ENCODE peak calls at places on chromosomes 1 and 21, in ten cellular contexts. One of them, this sample, is unnamed. For H3K36me3, the result is how much of the 10 kb centered on the place peaks cover.

GRCh38 chr21:26850116-26850643 is 5.0 kb upstream of the ADAMTS1 start:
- DNase-seq in Peyer's patch: no peak
- DNase-seq in mesendoderm: peak
- DNase-seq in neuronal stem cell: peak
- DNase-seq in fibroblast of lung: peak
- DNase-seq in OCI-LY7: peak
- DNase-seq in effector memory CD4-positive, alpha-beta T cell: no peak
- DNase-seq in CD4-positive, CD25-positive, alpha-beta regulatory T cell: no peak
- DNase-seq in osteoblast: peak
- DNase-seq in left ventricle myocardium inferior: no peak
- DNase-seq in this sample: peak

GRCh38 chr1:234571692-234572091 is 38.3 kb downstream of the IRF2BP2 start:
- DNase-seq in fibroblast of lung: no peak
- DNase-seq in CD4-positive, CD25-positive, alpha-beta regulatory T cell: no peak
- DNase-seq in mesendoderm: no peak
- DNase-seq in left ventricle myocardium inferior: no peak
- DNase-seq in Peyer's patch: no peak
- DNase-seq in neuronal stem cell: no peak
- DNase-seq in OCI-LY7: no peak
- DNase-seq in osteoblast: no peak
- DNase-seq in effector memory CD4-positive, alpha-beta T cell: no peak
- DNase-seq in this sample: no peak

GRCh38 chr1:22317920-22318243 is 133.8 kb upstream of the ZBTB40 start:
- DNase-seq in Peyer's patch: peak
- DNase-seq in osteoblast: no peak
- DNase-seq in OCI-LY7: no peak
- DNase-seq in left ventricle myocardium inferior: no peak
- DNase-seq in effector memory CD4-positive, alpha-beta T cell: no peak
- DNase-seq in fibroblast of lung: no peak
- DNase-seq in neuronal stem cell: no peak
- DNase-seq in mesendoderm: no peak
- DNase-seq in CD4-positive, CD25-positive, alpha-beta regulatory T cell: no peak
- DNase-seq in this sample: no peak

GRCh38 chr1:22832414-22832786 is 121.8 kb downstream of the EPHB2 start:
- DNase-seq in Peyer's patch: no peak
- DNase-seq in mesendoderm: no peak
- DNase-seq in OCI-LY7: no peak
- DNase-seq in left ventricle myocardium inferior: no peak
- DNase-seq in effector memory CD4-positive, alpha-beta T cell: no peak
- DNase-seq in osteoblast: peak
- DNase-seq in CD4-positive, CD25-positive, alpha-beta regulatory T cell: no peak
- DNase-seq in fibroblast of lung: peak
- DNase-seq in neuronal stem cell: no peak
- DNase-seq in this sample: no peak

GRCh38 chr1:220887202-220887867 is 8.1 kb downstream of the HLX start:
- DNase-seq in neuronal stem cell: no peak
- DNase-seq in Peyer's patch: no peak
- DNase-seq in mesendoderm: peak
- DNase-seq in OCI-LY7: no peak
- DNase-seq in effector memory CD4-positive, alpha-beta T cell: no peak
- DNase-seq in left ventricle myocardium inferior: no peak
- DNase-seq in osteoblast: peak
- DNase-seq in CD4-positive, CD25-positive, alpha-beta regulatory T cell: no peak
- DNase-seq in fibroblast of lung: no peak
- DNase-seq in this sample: peak

GRCh38 chr21:28615276-28615675 is 377.4 kb downstream of the LTN1 start:
- DNase-seq in osteoblast: no peak
- DNase-seq in mesendoderm: peak
- DNase-seq in left ventricle myocardium inferior: no peak
- DNase-seq in Peyer's patch: no peak
- DNase-seq in fibroblast of lung: peak
- DNase-seq in OCI-LY7: no peak
- DNase-seq in CD4-positive, CD25-positive, alpha-beta regulatory T cell: no peak
- DNase-seq in neuronal stem cell: no peak
- DNase-seq in effector memory CD4-positive, alpha-beta T cell: no peak
- DNase-seq in this sample: no peak

GRCh38 chr21:15005391-15005790 is 59.4 kb downstream of the NRIP1 start:
- DNase-seq in neuronal stem cell: no peak
- DNase-seq in fibroblast of lung: no peak
- DNase-seq in CD4-positive, CD25-positive, alpha-beta regulatory T cell: peak
- DNase-seq in left ventricle myocardium inferior: no peak
- DNase-seq in OCI-LY7: no peak
- DNase-seq in mesendoderm: peak
- DNase-seq in osteoblast: no peak
- DNase-seq in Peyer's patch: no peak
- DNase-seq in effector memory CD4-positive, alpha-beta T cell: no peak
- DNase-seq in this sample: peak

GRCh38 chr1:94795321-94795899 is 24.7 kb upstream of the SLC44A3 start:
- DNase-seq in effector memory CD4-positive, alpha-beta T cell: no peak
- DNase-seq in Peyer's patch: no peak
- DNase-seq in OCI-LY7: peak
- DNase-seq in fibroblast of lung: no peak
- DNase-seq in CD4-positive, CD25-positive, alpha-beta regulatory T cell: no peak
- DNase-seq in mesendoderm: no peak
- DNase-seq in left ventricle myocardium inferior: no peak
- DNase-seq in neuronal stem cell: no peak
- DNase-seq in osteoblast: no peak
- DNase-seq in this sample: no peak

GRCh38 chr1:217585577-217585976 is 45.3 kb downstream of the GPATCH2 start:
- DNase-seq in neuronal stem cell: no peak
- DNase-seq in osteoblast: no peak
- DNase-seq in Peyer's patch: no peak
- DNase-seq in left ventricle myocardium inferior: no peak
- DNase-seq in OCI-LY7: no peak
- DNase-seq in CD4-positive, CD25-positive, alpha-beta regulatory T cell: no peak
- DNase-seq in fibroblast of lung: no peak
- DNase-seq in mesendoderm: no peak
- DNase-seq in effector memory CD4-positive, alpha-beta T cell: no peak
- DNase-seq in this sample: no peak

GRCh38 chr1:239308701-239309333 is 77.6 kb upstream of the CHRM3 start:
- DNase-seq in mesendoderm: peak
- DNase-seq in neuronal stem cell: peak
- DNase-seq in CD4-positive, CD25-positive, alpha-beta regulatory T cell: no peak
- DNase-seq in OCI-LY7: no peak
- DNase-seq in left ventricle myocardium inferior: no peak
- DNase-seq in fibroblast of lung: peak
- DNase-seq in effector memory CD4-positive, alpha-beta T cell: no peak
- DNase-seq in osteoblast: no peak
- DNase-seq in Peyer's patch: peak
- DNase-seq in this sample: peak

GRCh38 chr1:109963864-109964263 is 20.7 kb upstream of the AHCYL1 start:
- DNase-seq in neuronal stem cell: no peak
- DNase-seq in effector memory CD4-positive, alpha-beta T cell: no peak
- DNase-seq in CD4-positive, CD25-positive, alpha-beta regulatory T cell: no peak
- DNase-seq in left ventricle myocardium inferior: no peak
- DNase-seq in Peyer's patch: no peak
- DNase-seq in OCI-LY7: no peak
- DNase-seq in osteoblast: no peak
- DNase-seq in mesendoderm: no peak
- DNase-seq in fibroblast of lung: peak
- DNase-seq in this sample: no peak

GRCh38 chr1:7380712-7381111 is 390.4 kb upstream of the VAMP3 start:
- DNase-seq in CD4-positive, CD25-positive, alpha-beta regulatory T cell: no peak
- DNase-seq in neuronal stem cell: no peak
- DNase-seq in mesendoderm: no peak
- DNase-seq in Peyer's patch: peak
- DNase-seq in fibroblast of lung: no peak
- DNase-seq in effector memory CD4-positive, alpha-beta T cell: no peak
- DNase-seq in OCI-LY7: no peak
- DNase-seq in left ventricle myocardium inferior: peak
- DNase-seq in osteoblast: no peak
- DNase-seq in this sample: no peak

GRCh38 chr1:7376676-7377075 is 394.4 kb upstream of the VAMP3 start:
- DNase-seq in Peyer's patch: peak
- DNase-seq in mesendoderm: no peak
- DNase-seq in effector memory CD4-positive, alpha-beta T cell: no peak
- DNase-seq in fibroblast of lung: no peak
- DNase-seq in neuronal stem cell: no peak
- DNase-seq in CD4-positive, CD25-positive, alpha-beta regulatory T cell: no peak
- DNase-seq in left ventricle myocardium inferior: no peak
- DNase-seq in OCI-LY7: no peak
- DNase-seq in osteoblast: no peak
- DNase-seq in this sample: no peak

GRCh38 chr1:7382971-7383370 is 388.1 kb upstream of the VAMP3 start:
- DNase-seq in osteoblast: no peak
- DNase-seq in fibroblast of lung: no peak
- DNase-seq in left ventricle myocardium inferior: no peak
- DNase-seq in Peyer's patch: no peak
- DNase-seq in OCI-LY7: no peak
- DNase-seq in mesendoderm: no peak
- DNase-seq in effector memory CD4-positive, alpha-beta T cell: no peak
- DNase-seq in neuronal stem cell: no peak
- DNase-seq in CD4-positive, CD25-positive, alpha-beta regulatory T cell: no peak
- DNase-seq in this sample: no peak

GRCh38 chr1:7378346-7379130 is 392.6 kb upstream of the VAMP3 start:
- DNase-seq in osteoblast: no peak
- DNase-seq in neuronal stem cell: no peak
- DNase-seq in effector memory CD4-positive, alpha-beta T cell: no peak
- DNase-seq in Peyer's patch: peak
- DNase-seq in OCI-LY7: no peak
- DNase-seq in CD4-positive, CD25-positive, alpha-beta regulatory T cell: no peak
- DNase-seq in left ventricle myocardium inferior: no peak
- DNase-seq in mesendoderm: no peak
- DNase-seq in fibroblast of lung: no peak
- DNase-seq in this sample: no peak

DNA sequence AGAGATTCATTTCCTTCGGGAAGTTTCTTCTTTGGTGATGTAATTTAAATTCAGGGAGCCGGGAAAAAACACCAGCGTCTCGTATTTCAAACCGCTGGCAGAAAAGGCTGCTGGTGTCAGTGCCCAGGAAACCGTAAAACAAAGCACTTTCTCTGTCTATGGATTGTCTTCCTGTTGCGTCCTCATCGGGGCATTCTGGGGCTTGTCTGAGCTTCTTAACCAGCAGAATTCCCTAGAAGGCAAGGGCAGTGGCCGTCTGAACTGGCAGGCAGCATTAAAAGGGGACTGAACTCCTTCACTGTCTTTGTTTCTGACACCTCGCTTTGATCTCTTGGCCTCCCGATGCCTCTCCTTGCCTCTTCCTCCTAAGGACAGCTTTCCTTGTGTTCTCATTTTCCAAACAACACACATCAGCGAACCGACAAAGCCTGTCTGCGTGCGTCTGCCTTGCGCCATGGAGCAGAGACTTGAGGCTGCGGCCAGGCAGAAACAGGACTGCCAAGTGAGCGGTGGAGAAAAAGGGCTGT is 391.6 kb upstream of the VAMP3 start:
- DNase-seq in osteoblast: no peak
- DNase-seq in OCI-LY7: no peak
- DNase-seq in CD4-positive, CD25-positive, alpha-beta regulatory T cell: no peak
- DNase-seq in effector memory CD4-positive, alpha-beta T cell: no peak
- DNase-seq in neuronal stem cell: peak
- DNase-seq in left ventricle myocardium inferior: peak
- DNase-seq in Peyer's patch: peak
- DNase-seq in mesendoderm: peak
- DNase-seq in fibroblast of lung: peak
- DNase-seq in this sample: peak
- H3K4me3 ChIP-seq in osteoblast: no peak
- H3K4me3 ChIP-seq in OCI-LY7: no peak
- H3K4me3 ChIP-seq in CD4-positive, CD25-positive, alpha-beta regulatory T cell: no peak
- H3K4me3 ChIP-seq in effector memory CD4-positive, alpha-beta T cell: no peak
- H3K4me3 ChIP-seq in neuronal stem cell: peak
- H3K4me3 ChIP-seq in left ventricle myocardium inferior: no peak
- H3K4me3 ChIP-seq in Peyer's patch: no peak
- H3K4me3 ChIP-seq in mesendoderm: no peak
- H3K4me3 ChIP-seq in fibroblast of lung: no peak
- H3K4me3 ChIP-seq in this sample: peak

GRCh38 chr21:45519182-45519581 is 23.1 kb downstream of the SLC19A1 start:
- DNase-seq in OCI-LY7: no peak
- DNase-seq in fibroblast of lung: no peak
- DNase-seq in left ventricle myocardium inferior: no peak
- DNase-seq in effector memory CD4-positive, alpha-beta T cell: no peak
- DNase-seq in osteoblast: no peak
- DNase-seq in CD4-positive, CD25-positive, alpha-beta regulatory T cell: no peak
- DNase-seq in neuronal stem cell: no peak
- DNase-seq in Peyer's patch: no peak
- DNase-seq in mesendoderm: no peak
- DNase-seq in this sample: no peak
- H3K36me3 ChIP-seq in OCI-LY7: half or more
- H3K36me3 ChIP-seq in fibroblast of lung: under half
- H3K36me3 ChIP-seq in left ventricle myocardium inferior: under half
- H3K36me3 ChIP-seq in effector memory CD4-positive, alpha-beta T cell: under half
- H3K36me3 ChIP-seq in osteoblast: under half
- H3K36me3 ChIP-seq in CD4-positive, CD25-positive, alpha-beta regulatory T cell: under half
- H3K36me3 ChIP-seq in neuronal stem cell: under half
- H3K36me3 ChIP-seq in Peyer's patch: under half
- H3K36me3 ChIP-seq in mesendoderm: under half
- H3K36me3 ChIP-seq in this sample: under half

GRCh38 chr1:15948600-15949452 is 27.1 kb downstream of the ZBTB17 start:
- DNase-seq in effector memory CD4-positive, alpha-beta T cell: no peak
- DNase-seq in Peyer's patch: peak
- DNase-seq in osteoblast: peak
- DNase-seq in mesendoderm: peak
- DNase-seq in CD4-positive, CD25-positive, alpha-beta regulatory T cell: no peak
- DNase-seq in OCI-LY7: no peak
- DNase-seq in left ventricle myocardium inferior: peak
- DNase-seq in fibroblast of lung: peak
- DNase-seq in neuronal stem cell: no peak
- DNase-seq in this sample: peak
- H3K4me3 ChIP-seq in effector memory CD4-positive, alpha-beta T cell: peak
- H3K4me3 ChIP-seq in Peyer's patch: peak
- H3K4me3 ChIP-seq in osteoblast: peak
- H3K4me3 ChIP-seq in mesendoderm: no peak
- H3K4me3 ChIP-seq in CD4-positive, CD25-positive, alpha-beta regulatory T cell: peak
- H3K4me3 ChIP-seq in OCI-LY7: no peak
- H3K4me3 ChIP-seq in left ventricle myocardium inferior: peak
- H3K4me3 ChIP-seq in fibroblast of lung: no peak
- H3K4me3 ChIP-seq in neuronal stem cell: no peak
- H3K4me3 ChIP-seq in this sample: no peak

GRCh38 chr1:100972185-100972584 is 53.4 kb downstream of the DPH5 start:
- DNase-seq in left ventricle myocardium inferior: no peak
- DNase-seq in neuronal stem cell: no peak
- DNase-seq in mesendoderm: peak
- DNase-seq in Peyer's patch: no peak
- DNase-seq in effector memory CD4-positive, alpha-beta T cell: no peak
- DNase-seq in fibroblast of lung: no peak
- DNase-seq in CD4-positive, CD25-positive, alpha-beta regulatory T cell: no peak
- DNase-seq in osteoblast: no peak
- DNase-seq in OCI-LY7: no peak
- DNase-seq in this sample: no peak

GRCh38 chr1:100969336-100969735 is 56.2 kb downstream of the DPH5 start:
- DNase-seq in Peyer's patch: no peak
- DNase-seq in fibroblast of lung: no peak
- DNase-seq in CD4-positive, CD25-positive, alpha-beta regulatory T cell: no peak
- DNase-seq in mesendoderm: no peak
- DNase-seq in OCI-LY7: no peak
- DNase-seq in neuronal stem cell: no peak
- DNase-seq in effector memory CD4-positive, alpha-beta T cell: no peak
- DNase-seq in osteoblast: no peak
- DNase-seq in left ventricle myocardium inferior: no peak
- DNase-seq in this sample: no peak

DNA sequence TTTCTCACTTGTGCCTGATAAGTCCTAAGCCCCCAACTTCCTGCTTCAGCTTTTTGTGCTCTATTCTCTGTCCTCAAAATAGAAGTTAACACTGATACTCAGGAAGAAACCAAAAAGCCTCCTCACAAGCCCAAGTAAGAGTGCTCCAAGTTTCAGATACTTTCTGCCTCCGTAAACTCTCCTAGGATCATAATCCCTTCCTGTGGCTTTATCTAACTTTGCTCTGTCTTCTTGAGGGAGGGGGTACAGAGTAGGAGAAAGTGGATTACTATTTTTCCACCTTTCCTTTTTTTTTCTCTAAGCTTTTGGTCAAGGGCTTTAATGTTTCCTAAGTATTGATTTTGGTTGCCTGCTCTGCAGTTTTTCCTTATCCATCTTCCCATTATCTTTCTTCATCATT is 54.6 kb downstream of the DPH5 start:
- DNase-seq in CD4-positive, CD25-positive, alpha-beta regulatory T cell: no peak
- DNase-seq in Peyer's patch: no peak
- DNase-seq in effector memory CD4-positive, alpha-beta T cell: no peak
- DNase-seq in left ventricle myocardium inferior: no peak
- DNase-seq in osteoblast: no peak
- DNase-seq in mesendoderm: peak
- DNase-seq in OCI-LY7: no peak
- DNase-seq in fibroblast of lung: no peak
- DNase-seq in neuronal stem cell: no peak
- DNase-seq in this sample: no peak
- H3K36me3 ChIP-seq in CD4-positive, CD25-positive, alpha-beta regulatory T cell: under half
- H3K36me3 ChIP-seq in Peyer's patch: under half
- H3K36me3 ChIP-seq in effector memory CD4-positive, alpha-beta T cell: under half
- H3K36me3 ChIP-seq in left ventricle myocardium inferior: under half
- H3K36me3 ChIP-seq in osteoblast: under half
- H3K36me3 ChIP-seq in mesendoderm: under half
- H3K36me3 ChIP-seq in OCI-LY7: under half
- H3K36me3 ChIP-seq in fibroblast of lung: under half
- H3K36me3 ChIP-seq in neuronal stem cell: under half
- H3K36me3 ChIP-seq in this sample: under half